ENCODE peak calls at places on chromosomes 12 and 14, in six cellular contexts. I, R, X, H, C and Q are unnamed samples.

GRCh38 chr12:89949457-89950195 is 241.0 kb upstream of the ATP2B1 start:
- DNase-seq in I (peak), R (peak), X (peak), H (peak), C (peak), Q (peak)

GRCh38 chr14:104554608-104555401 is 24.8 kb upstream of the C14orf180 start:
- DNase-seq in I (no peak), R (peak), X (no peak), H (no peak), C (no peak), Q (no peak)

GRCh38 chr12:131353826-131354225 is 357.1 kb upstream of the SFSWAP start:
- DNase-seq in I (peak), R (peak), X (no peak), H (no peak), C (no peak), Q (no peak)

GRCh38 chr12:116964004-116964739 is 53.4 kb downstream of the FBXW8 start:
- DNase-seq in I (no peak), R (no peak), X (no peak), H (no peak), C (no peak), Q (no peak)

GRCh38 chr12:122721057-122721545 is 4.5 kb upstream of the HCAR3 start:
- DNase-seq in I (no peak), R (no peak), X (no peak), H (peak), C (peak), Q (no peak)

GRCh38 chr12:8156845-8157244 is at the start of gene ZNF705A:
- DNase-seq in I (peak), R (no peak), X (peak), H (peak), C (peak), Q (no peak)

GRCh38 chr12:47028981-47029708 is 50.3 kb upstream of the PCED1B start:
- DNase-seq in I (no peak), R (no peak), X (no peak), H (no peak), C (no peak), Q (no peak)

GRCh38 chr12:23028158-23028802 is 403.3 kb downstream of the ETNK1 start:
- DNase-seq in I (no peak), R (no peak), X (no peak), H (no peak), C (peak), Q (no peak)

GRCh38 chr12:109738209-109738608 is 24.6 kb downstream of the FAM222A start:
- DNase-seq in I (no peak), R (peak), X (no peak), H (no peak), C (no peak), Q (peak)

GRCh38 chr12:106764738-106765137 is 9.7 kb upstream of the RIC8B start:
- DNase-seq in I (no peak), R (no peak), X (no peak), H (peak), C (peak), Q (no peak)

GRCh38 chr12:79374543-79374942 is 316.2 kb downstream of the PAWR start:
- DNase-seq in I (peak), R (no peak), X (no peak), H (no peak), C (peak), Q (no peak)

GRCh38 chr12:105025890-105026289 is 39.8 kb downstream of the NOPCHAP1 start:
- DNase-seq in I (peak), R (peak), X (no peak), H (peak), C (no peak), Q (no peak)

GRCh38 chr12:122023339-122024131 is 1.9 kb downstream of the BCL7A start:
- DNase-seq in I (peak), R (peak), X (peak), H (peak), C (peak), Q (no peak)

GRCh38 chr14:91835920-91836843 is 31.2 kb downstream of the TC2N start:
- DNase-seq in I (peak), R (peak), X (peak), H (no peak), C (peak), Q (peak)

GRCh38 chr12:21828779-21829178 is 54.3 kb upstream of the KCNJ8 start:
- DNase-seq in I (no peak), R (no peak), X (no peak), H (peak), C (no peak), Q (no peak)

GRCh38 chr12:54009171-54010052 is 627 bp downstream of the HOXC8 start:
- DNase-seq in I (peak), R (no peak), X (no peak), H (no peak), C (peak), Q (no peak)

GRCh38 chr14:64447890-64448667 is 17.2 kb upstream of the AKAP5 start:
- DNase-seq in I (no peak), R (no peak), X (no peak), H (no peak), C (no peak), Q (peak)

GRCh38 chr14:103562385-103563088 is at the start of the genes BAG5 and COA8:
- DNase-seq in I (peak), R (peak), X (peak), H (peak), C (peak), Q (peak)

GRCh38 chr14:54579606-54580005 is 12.7 kb downstream of the SAMD4A start:
- DNase-seq in I (no peak), R (no peak), X (peak), H (peak), C (peak), Q (no peak)

GRCh38 chr14:105250986-105251385 is 2.7 kb downstream of the BTBD6 start:
- DNase-seq in I (no peak), R (no peak), X (no peak), H (no peak), C (no peak), Q (no peak)

GRCh38 chr14:100239840-100240724 is 1.1 kb downstream of the YY1 start:
- DNase-seq in I (peak), R (peak), X (peak), H (peak), C (peak), Q (peak)
- TF ChIP-seq CTCF in I (peak), R (peak), X (peak), H (peak), C (peak), Q (peak)

DNA sequence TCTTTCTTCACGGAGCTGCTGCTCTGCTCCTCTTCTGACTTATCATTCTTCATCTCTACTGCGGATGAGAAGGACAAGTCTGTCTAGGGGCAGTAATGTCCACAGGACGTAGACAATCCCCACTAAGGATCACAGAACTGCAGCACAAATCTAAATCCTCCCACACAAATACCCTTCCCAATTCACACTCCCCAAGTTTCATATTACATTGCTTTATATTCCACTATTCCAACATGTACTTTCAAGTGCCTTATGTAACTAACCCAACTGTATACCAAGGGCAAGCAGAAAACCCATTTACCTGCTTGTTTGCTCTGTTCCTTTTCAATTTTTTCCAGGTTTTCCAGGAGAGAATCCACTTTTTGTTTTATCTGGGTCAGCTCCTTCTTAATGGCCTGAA is 55.6 kb upstream of the OR5AU1 start:
- DNase-seq in I (no peak), R (no peak), X (no peak), H (no peak), C (no peak), Q (no peak)
- TF ChIP-seq CTCF in I (no peak), R (no peak), X (no peak), H (no peak), C (no peak), Q (no peak)

GRCh38 chr12:56413392-56413791 is 35.8 kb downstream of the TIMELESS start:
- DNase-seq in I (no peak), R (no peak), X (no peak), H (no peak), C (no peak), Q (no peak)

GRCh38 chr12:56408799-56409417 is 40.3 kb downstream of the TIMELESS start:
- DNase-seq in I (no peak), R (no peak), X (no peak), H (no peak), C (no peak), Q (no peak)

GRCh38 chr12:56414401-56414800 is 34.8 kb downstream of the TIMELESS start:
- DNase-seq in I (no peak), R (no peak), X (no peak), H (no peak), C (no peak), Q (no peak)

GRCh38 chr12:56410768-56411167 is 38.5 kb downstream of the TIMELESS start:
- DNase-seq in I (no peak), R (no peak), X (no peak), H (no peak), C (no peak), Q (no peak)

DNA sequence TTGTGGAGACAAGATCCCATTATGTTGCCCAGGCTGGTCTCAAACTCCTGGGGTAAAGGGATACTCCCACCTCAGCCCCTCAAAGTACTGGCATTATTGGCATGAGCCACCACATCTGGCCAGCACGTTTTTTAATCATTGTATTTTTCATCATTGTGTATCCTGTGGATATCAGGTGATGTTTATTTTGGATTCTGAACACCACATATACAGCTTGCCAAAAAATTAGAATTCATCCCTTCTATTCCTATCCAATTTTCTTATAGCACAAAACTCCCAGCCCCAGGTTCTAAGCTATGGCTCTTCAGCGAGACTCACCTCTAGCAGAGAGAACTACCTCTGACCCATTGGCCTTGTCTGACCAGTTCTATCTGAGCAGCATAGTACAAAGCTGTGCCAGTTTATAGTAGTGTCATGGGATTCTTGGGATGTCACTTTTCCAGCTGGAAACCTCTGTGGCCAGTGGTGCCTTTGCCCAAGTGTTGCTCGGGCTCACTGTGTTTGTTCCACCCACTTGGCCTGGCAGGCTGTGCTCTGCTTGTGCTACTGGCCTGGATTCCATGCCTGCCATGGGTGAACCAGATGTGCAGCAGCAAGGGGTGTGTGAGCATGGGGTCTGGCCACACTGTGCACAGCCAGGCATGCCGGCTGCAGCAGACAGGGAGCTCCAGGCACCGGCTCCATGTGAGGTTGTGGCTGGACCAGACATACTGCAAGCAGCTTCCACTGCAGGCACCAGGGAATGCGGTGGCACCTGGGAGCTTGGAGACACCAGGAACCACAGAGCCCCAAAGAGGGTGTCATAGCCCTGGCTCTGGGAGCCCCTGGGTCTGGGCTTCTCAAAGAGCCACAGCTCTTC is 37.2 kb downstream of the TIMELESS start:
- DNase-seq in I (no peak), R (no peak), X (no peak), H (no peak), C (no peak), Q (no peak)
- TF ChIP-seq CTCF in I (no peak), R (no peak), X (no peak), H (no peak), C (no peak), Q (no peak)

GRCh38 chr12:67354966-67355365 is 85.8 kb downstream of the CAND1 start:
- DNase-seq in I (peak), R (no peak), X (no peak), H (peak), C (no peak), Q (no peak)
- TF ChIP-seq CTCF in I (no peak), R (no peak), X (no peak), H (peak), C (no peak), Q (no peak)

GRCh38 chr14:24147761-24148428 is 597 bp downstream of the RNF31 start:
- DNase-seq in I (no peak), R (peak), X (no peak), H (no peak), C (no peak), Q (no peak)
- TF ChIP-seq CTCF in I (no peak), R (no peak), X (no peak), H (no peak), C (no peak), Q (no peak)

DNA sequence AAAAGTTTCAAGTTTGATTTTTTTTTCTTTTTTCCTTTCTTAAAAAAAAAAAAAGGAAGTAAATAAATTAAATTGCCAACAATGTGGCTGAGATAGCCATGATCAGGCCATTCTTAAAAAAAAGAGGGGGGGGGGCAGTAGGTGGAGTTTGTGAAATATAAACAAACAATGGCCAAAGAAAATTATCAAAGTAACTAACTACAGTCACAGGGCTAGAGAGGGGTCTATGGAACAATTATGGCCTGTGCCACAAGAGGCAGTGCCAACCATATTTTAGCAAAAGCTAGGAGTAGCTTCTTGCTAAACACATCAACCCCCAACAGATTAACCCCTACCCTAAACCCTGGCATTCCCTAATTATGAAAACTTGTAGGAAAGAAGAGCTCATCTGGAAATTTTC is 16.2 kb upstream of the SMARCC2 start:
- DNase-seq in I (no peak), R (no peak), X (no peak), H (no peak), C (no peak), Q (no peak)
- TF ChIP-seq CTCF in I (peak), R (no peak), X (no peak), H (no peak), C (no peak), Q (no peak)

GRCh38 chr12:124716208-124717141 is 147.2 kb downstream of the SCARB1 start:
- DNase-seq in I (no peak), R (no peak), X (no peak), H (no peak), C (no peak), Q (no peak)
- TF ChIP-seq CTCF in I (no peak), R (no peak), X (no peak), H (no peak), C (peak), Q (no peak)